ENCODE peak calls at places on chromosomes 12 and 14, in six cellular contexts. O is sigmoid colon, E is esophagus squamous epithelium, V is pancreas, W is aorta, Z is heart left ventricle. B is an unnamed sample.

GRCh38 chr12:129949652-129950051 is 45.8 kb upstream of the TMEM132D start:
- DNase-seq in O (no peak), E (no peak), V (no peak), W (no peak), Z (no peak), B (no peak)

GRCh38 chr12:5554711-5555110 is 122.8 kb downstream of the NTF3 start:
- DNase-seq in O (no peak), E (no peak), V (no peak), W (no peak), Z (no peak), B (no peak)

GRCh38 chr12:84911331-84912190 is 1.0 kb downstream of the SLC6A15 start:
- DNase-seq in O (no peak), E (no peak), V (no peak), W (peak; percentile 52), Z (no peak), B (no peak)

GRCh38 chr14:100676089-100676685 is 50.5 kb upstream of the DLK1 start:
- DNase-seq in O (no peak), E (no peak), V (no peak), W (no peak), Z (no peak), B (no peak)

GRCh38 chr12:28257411-28257810 is 67.2 kb downstream of the CCDC91 start:
- DNase-seq in O (no peak), E (no peak), V (no peak), W (no peak), Z (no peak), B (no peak)

GRCh38 chr12:89731614-89732013 is 23.0 kb upstream of the ATP2B1 start:
- DNase-seq in O (no peak), E (no peak), V (no peak), W (no peak), Z (no peak), B (no peak)

GRCh38 chr14:69105326-69105725 is 47.6 kb downstream of the DCAF5 start:
- DNase-seq in O (no peak), E (no peak), V (no peak), W (no peak), Z (no peak), B (no peak)

GRCh38 chr12:54358620-54358944 is 5.7 kb downstream of the GPR84 start:
- DNase-seq in O (no peak), E (no peak), V (no peak), W (no peak), Z (no peak), B (no peak)

GRCh38 chr14:68135566-68135965 is 316.0 kb downstream of the RAD51B start:
- DNase-seq in O (no peak), E (no peak), V (no peak), W (no peak), Z (no peak), B (no peak)

GRCh38 chr12:122986258-122986871 is 5.9 kb downstream of the ARL6IP4 start:
- DNase-seq in O (no peak), E (no peak), V (no peak), W (no peak), Z (no peak), B (no peak)

GRCh38 chr14:61262082-61262481 is 19.1 kb downstream of the TMEM30B start:
- DNase-seq in O (no peak), E (no peak), V (no peak), W (no peak), Z (no peak), B (no peak)

GRCh38 chr14:106442857-106443256 is 916.5 kb downstream of the TMEM121 start:
- DNase-seq in O (no peak), E (no peak), V (no peak), W (no peak), Z (no peak), B (no peak)

GRCh38 chr12:100154472-100155247 is 12.0 kb upstream of the BLTP3B start:
- DNase-seq in O (peak; percentile 77), E (no peak), V (peak; percentile 22), W (peak; percentile 82), Z (peak; percentile 82), B (peak; percentile 84)

GRCh38 chr14:47674148-47674545 is 1.3 kb downstream of the MDGA2 start:
- DNase-seq in O (no peak), E (no peak), V (no peak), W (no peak), Z (no peak), B (no peak)

GRCh38 chr12:71626098-71626497 is 37.5 kb downstream of the ZFC3H1 start:
- DNase-seq in O (no peak), E (no peak), V (no peak), W (no peak), Z (no peak), B (no peak)

GRCh38 chr14:99454246-99454645 is 26.4 kb downstream of the SETD3 start:
- DNase-seq in O (no peak), E (no peak), V (no peak), W (no peak), Z (no peak), B (no peak)

GRCh38 chr12:30691122-30691879 is 4.4 kb downstream of the IPO8 start:
- DNase-seq in O (peak; percentile 65), E (no peak), V (no peak), W (no peak), Z (peak; percentile 34), B (no peak)

GRCh38 chr14:70888151-70888499 is 19.1 kb upstream of the PCNX1 start:
- DNase-seq in O (no peak), E (no peak), V (no peak), W (no peak), Z (no peak), B (no peak)
- H3K4me3 ChIP-seq in O (no peak overlapping the region), E (no peak overlapping the region), V (no peak overlapping the region), W (no peak overlapping the region), Z (no peak overlapping the region), B (no peak overlapping the region)

GRCh38 chr14:34680806-34681479 is 33.5 kb downstream of the CFL2 start:
- DNase-seq in O (no peak), E (no peak), V (no peak), W (no peak), Z (no peak), B (no peak)

GRCh38 chr14:34684578-34684977 is 29.8 kb downstream of the CFL2 start:
- DNase-seq in O (no peak), E (no peak), V (no peak), W (no peak), Z (no peak), B (no peak)

GRCh38 chr14:34685819-34686428 is 28.5 kb downstream of the CFL2 start:
- DNase-seq in O (no peak), E (no peak), V (no peak), W (no peak), Z (no peak), B (no peak)

GRCh38 chr14:34678735-34679134 is 35.7 kb downstream of the CFL2 start:
- DNase-seq in O (no peak), E (no peak), V (no peak), W (no peak), Z (no peak), B (no peak)

GRCh38 chr14:34682787-34683321 is 31.5 kb downstream of the CFL2 start:
- DNase-seq in O (no peak), E (no peak), V (no peak), W (no peak), Z (no peak), B (no peak)
- H3K27ac ChIP-seq in O (no peak overlapping the region), E (no peak overlapping the region), V (no peak overlapping the region), W (no peak overlapping the region), Z (peak overlapping the region; percentile 52), B (no peak overlapping the region)

DNA sequence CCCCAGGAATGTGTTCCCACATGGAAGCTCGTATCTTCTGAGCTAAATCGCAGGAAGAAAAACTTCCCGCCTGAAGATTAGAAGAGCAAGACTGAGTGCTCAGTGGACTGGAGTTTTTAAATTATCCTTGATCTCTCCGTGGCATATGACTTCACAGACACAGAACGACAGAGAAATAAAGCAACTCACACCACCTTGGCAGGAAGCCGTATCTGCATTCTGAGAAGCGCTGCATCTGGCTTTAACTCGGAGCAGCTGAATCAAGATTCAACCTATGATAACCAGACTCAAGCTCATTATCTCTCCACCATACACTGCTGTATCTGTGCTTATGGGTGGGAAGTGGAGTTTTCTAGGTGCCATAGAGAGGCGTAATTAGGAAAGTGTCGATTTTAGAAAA is 1482.7 kb downstream of the AACS start:
- DNase-seq in O (no peak), E (no peak), V (no peak), W (no peak), Z (no peak), B (no peak)
- H3K4me3 ChIP-seq in O (no peak overlapping the region), E (no peak overlapping the region), V (no peak overlapping the region), W (no peak overlapping the region), Z (no peak overlapping the region), B (no peak overlapping the region)

GRCh38 chr12:52082026-52082667 is 2.6 kb downstream of the SMIM41 start:
- DNase-seq in O (peak; percentile 83), E (no peak), V (no peak), W (no peak), Z (peak; percentile 77), B (no peak)

GRCh38 chr12:52079576-52080402 is at the start of gene SMIM41:
- DNase-seq in O (no peak), E (no peak), V (no peak), W (peak; percentile 40), Z (peak; percentile 62), B (peak; percentile 43)

GRCh38 chr12:52081263-52081733 is 1.8 kb downstream of the SMIM41 start:
- DNase-seq in O (peak; percentile 70), E (no peak), V (no peak), W (no peak), Z (peak; percentile 37), B (no peak)

GRCh38 chr12:52082668-52082987 is 3.1 kb downstream of the SMIM41 start:
- DNase-seq in O (no peak), E (no peak), V (no peak), W (no peak), Z (no peak), B (no peak)

GRCh38 chr12:52080403-52081201 is 1.1 kb downstream of the SMIM41 start:
- DNase-seq in O (peak; percentile 78), E (no peak), V (no peak), W (peak; percentile 26), Z (peak; percentile 30), B (no peak)
- H3K27ac ChIP-seq in O (peak overlapping the region; percentile 54), E (peak overlapping the region; percentile 45), V (no peak overlapping the region), W (no peak overlapping the region), Z (peak overlapping the region; percentile 70), B (peak overlapping the region; percentile 81)

DNA sequence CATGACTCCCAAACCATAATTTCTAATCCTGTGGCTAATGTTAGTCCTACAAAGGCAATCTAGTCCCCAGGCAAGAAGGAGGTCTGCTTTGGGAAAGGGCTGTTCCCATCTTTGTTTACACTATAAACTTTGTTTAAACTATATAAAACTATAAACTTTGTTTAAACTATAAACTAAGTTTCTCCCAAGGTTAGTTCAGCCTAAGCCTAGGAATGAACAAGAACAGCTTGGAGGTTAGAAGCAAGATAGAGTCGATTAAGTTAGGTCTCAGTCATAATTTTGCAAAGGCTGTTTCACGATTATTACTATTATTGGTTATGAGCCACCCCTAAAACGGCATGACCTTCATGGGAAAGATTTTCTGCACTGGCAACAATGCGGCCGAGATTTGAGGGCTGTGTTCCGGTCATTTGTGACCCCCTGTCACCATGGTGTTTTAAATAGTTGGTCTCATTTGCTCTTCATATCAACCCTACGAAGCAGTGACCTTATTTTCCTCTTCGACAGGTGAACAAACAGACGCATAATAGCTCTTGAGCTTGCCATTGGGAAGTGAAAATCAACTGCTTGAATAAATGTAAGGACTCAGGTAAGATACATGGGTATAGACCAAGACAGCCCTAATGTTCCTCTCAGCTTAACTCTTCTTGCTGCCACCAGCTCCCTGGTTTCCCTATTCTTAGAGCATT is 322.6 kb upstream of the TMEM132C start:
- DNase-seq in O (no peak), E (no peak), V (no peak), W (no peak), Z (no peak), B (no peak)
- H3K4me3 ChIP-seq in O (no peak overlapping the region), E (no peak overlapping the region), V (no peak overlapping the region), W (no peak overlapping the region), Z (no peak overlapping the region), B (no peak overlapping the region)